ENCODE peak calls at places on chromosomes 1 and 21, in nine cellular contexts. H, M, J, A, B, T, U, C and P are unnamed samples.

GRCh38 chr1:6248798-6249731 is 5.1 kb downstream of the HES3 start:
- DNase-seq in A (no peak), B (peak; percentile 26), T (no peak), J (peak; percentile 42), C (peak; percentile 53), H (no peak), M (peak; percentile 44), U (no peak), P (no peak)

GRCh38 chr21:36706951-36707762 is 8.2 kb downstream of the SIM2 start:
- DNase-seq in A (no peak), H (no peak), B (no peak), J (peak; percentile 52), T (no peak), U (no peak), C (peak; percentile 12), M (peak; percentile 34), P (no peak)

GRCh38 chr1:213986020-213986924 is 1.5 kb upstream of the PROX1 start:
- DNase-seq in H (no peak), T (no peak), J (peak; percentile 41), C (no peak), B (peak; percentile 61), U (no peak), M (no peak), A (no peak), P (no peak)

GRCh38 chr1:226618380-226618779 is 69.8 kb downstream of the STUM start:
- DNase-seq in T (no peak), H (no peak), U (no peak), A (no peak), C (no peak), B (no peak), M (no peak), J (no peak), P (no peak)

GRCh38 chr1:14345925-14346550 is 252.4 kb upstream of the KAZN start:
- DNase-seq in U (no peak), B (no peak), H (no peak), A (no peak), J (no peak), M (no peak), T (no peak), C (no peak), P (no peak)

GRCh38 chr21:46545363-46545762 is 59.5 kb downstream of the S100B start:
- DNase-seq in C (no peak), T (no peak), B (no peak), J (no peak), U (no peak), H (no peak), M (no peak), A (no peak), P (no peak)

GRCh38 chr1:3292051-3292722 is 162.3 kb upstream of the ARHGEF16 start:
- DNase-seq in M (no peak), B (no peak), H (no peak), U (no peak), A (no peak), J (peak; percentile 94), C (no peak), T (no peak), P (no peak)

GRCh38 chr1:41024953-41025352 is 3.4 kb upstream of the SLFNL1 start:
- DNase-seq in J (no peak), T (no peak), U (no peak), M (no peak), C (no peak), A (no peak), H (no peak), B (no peak), P (no peak)

GRCh38 chr1:156160744-156161181 is 7.4 kb downstream of the SEMA4A start:
- DNase-seq in J (peak; percentile 91), B (peak; percentile 88), U (peak; percentile 69), H (no peak), A (no peak), T (peak; percentile 76), M (peak; percentile 65), C (peak; percentile 92), P (no peak)

GRCh38 chr1:4133541-4133940 is 233.5 kb upstream of the C1orf174 start:
- DNase-seq in U (no peak), B (no peak), T (no peak), J (no peak), C (no peak), M (no peak), A (no peak), H (no peak), P (no peak)

GRCh38 chr21:37916795-37917142 is 512 bp upstream of the KCNJ6 start:
- DNase-seq in A (no peak), B (peak; percentile 81), M (no peak), U (no peak), C (no peak), T (no peak), H (no peak), J (peak; percentile 70), P (no peak)

GRCh38 chr1:3534803-3535637 is 76.3 kb downstream of the MEGF6 start:
- DNase-seq in B (peak; percentile 1), H (no peak), T (no peak), U (no peak), M (no peak), A (no peak), C (no peak), J (no peak), P (no peak)

GRCh38 chr1:221773383-221773782 is 31.5 kb upstream of the DUSP10 start:
- DNase-seq in B (no peak), C (no peak), A (no peak), J (no peak), U (no peak), M (no peak), T (no peak), H (no peak), P (no peak)

GRCh38 chr1:6125366-6125765 is 54.8 kb downstream of the CHD5 start:
- DNase-seq in J (no peak), A (no peak), M (no peak), U (no peak), C (no peak), B (no peak), H (no peak), T (no peak), P (no peak)

GRCh38 chr1:983736-984475 is 2.0 kb upstream of the PERM1 start:
- DNase-seq in C (peak; percentile 61), T (no peak), J (peak; percentile 61), B (no peak), H (peak; percentile 57), U (no peak), A (peak; percentile 39), M (no peak), P (peak; percentile 40)

GRCh38 chr1:45953934-45954333 is 150.5 kb downstream of the MAST2 start:
- DNase-seq in M (peak; percentile 28), T (no peak), U (no peak), J (peak; percentile 2), B (peak; percentile 74), C (no peak), A (no peak), H (no peak), P (no peak)

GRCh38 chr1:156616463-156616862 is 2.8 kb upstream of the HAPLN2 start:
- DNase-seq in M (peak; percentile 66), H (no peak), T (no peak), U (no peak), A (no peak), J (peak; percentile 70), C (peak; percentile 63), B (peak; percentile 90), P (no peak)

GRCh38 chr1:218439541-218440295 is 94.6 kb downstream of the TGFB2 start:
- DNase-seq in T (no peak), C (peak; percentile 32), M (no peak), A (no peak), U (no peak), H (no peak), B (no peak), J (no peak), P (no peak)

GRCh38 chr1:39395357-39395831 is 96.0 kb upstream of the BMP8A start:
- DNase-seq in T (no peak), B (peak; percentile 7), A (no peak), J (peak; percentile 47), C (no peak), M (peak; percentile 74), H (peak; percentile 74), U (no peak), P (no peak)

GRCh38 chr1:155181371-155182051 is 7.9 kb downstream of the TRIM46 start:
- DNase-seq in C (no peak), J (no peak), H (no peak), B (no peak), U (no peak), T (no peak), M (no peak), A (no peak), P (no peak)

GRCh38 chr1:87140831-87141540 is 187.7 kb upstream of the LMO4 start:
- DNase-seq in J (no peak), U (no peak), A (no peak), B (peak; percentile 8), T (no peak), M (no peak), C (no peak), H (peak; percentile 64), P (no peak)

GRCh38 chr1:22326931-22327330 is 124.7 kb upstream of the ZBTB40 start:
- DNase-seq in U (no peak), T (no peak), A (no peak), B (no peak), J (no peak), H (no peak), M (no peak), C (no peak), P (no peak)